ENCODE peak calls at places on chromosomes 1 and 21, in five cellular contexts. U is GM12892, J is stomach, F is vagina, T is upper lobe of left lung. I is an unnamed sample.

GRCh38 chr1:21099034-21099868 is 77.4 kb downstream of the EIF4G3 start:
- DNase-seq in T (no peak), U (no peak), F (no peak), J (no peak), I (no peak)

GRCh38 chr1:224781800-224782199 is 147.7 kb upstream of the DNAH14 start:
- DNase-seq in T (no peak), J (no peak), F (no peak), U (no peak), I (no peak)

GRCh38 chr21:30044447-30045064 is 104.8 kb upstream of the GRIK1 start:
- DNase-seq in F (no peak), J (no peak), U (no peak), T (no peak), I (no peak)

GRCh38 chr1:233500111-233500510 is 113.8 kb upstream of the KCNK1 start:
- DNase-seq in F (no peak), T (no peak), J (no peak), U (no peak), I (no peak)

GRCh38 chr1:191306916-191307315 is 829.3 kb upstream of the BRINP3 start:
- DNase-seq in U (no peak), T (peak), J (no peak), F (no peak), I (no peak)

GRCh38 chr1:229784834-229785233 is 158.8 kb downstream of the URB2 start:
- DNase-seq in J (no peak), T (no peak), F (no peak), U (no peak), I (no peak)

GRCh38 chr1:158075078-158075477 is 81.6 kb downstream of the KIRREL1 start:
- DNase-seq in U (no peak), J (no peak), F (no peak), T (no peak), I (no peak)

GRCh38 chr1:32455958-32456357 is 8.9 kb upstream of the ZBTB8B start:
- DNase-seq in U (no peak), F (no peak), T (no peak), J (no peak), I (no peak)

GRCh38 chr1:8752411-8752810 is 65.0 kb downstream of the RERE start:
- DNase-seq in J (no peak), F (no peak), U (no peak), T (no peak), I (no peak)

DNA sequence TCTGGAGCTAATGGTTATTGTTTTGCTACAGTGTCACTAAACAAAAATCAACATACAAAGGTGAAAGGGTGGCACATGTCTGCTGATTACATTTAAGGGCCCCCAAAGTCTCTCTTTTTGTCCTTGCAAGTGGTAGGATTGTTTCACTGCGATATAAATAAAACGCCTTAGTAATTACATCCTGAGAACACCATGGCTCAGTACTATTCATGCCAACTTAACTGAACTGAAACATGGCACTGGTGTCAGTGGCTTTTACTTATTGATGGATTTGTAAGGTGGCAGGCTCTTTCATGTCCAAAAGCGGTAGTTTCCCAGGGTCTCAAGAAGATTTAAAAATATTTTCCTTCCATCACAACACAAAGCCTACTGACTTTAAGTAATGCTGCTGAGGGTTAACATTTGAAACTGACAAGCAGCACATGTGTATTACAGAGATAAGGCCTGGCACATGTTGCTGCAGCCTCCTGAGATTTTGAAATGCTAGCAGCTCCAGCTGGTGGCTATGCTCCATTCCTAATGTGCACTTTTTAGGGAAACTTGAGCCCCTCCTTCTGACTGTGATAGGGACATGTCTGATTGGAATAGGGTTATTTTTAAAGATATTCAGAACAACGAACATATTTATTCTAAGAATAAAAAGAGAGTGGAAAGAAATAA is 86.8 kb downstream of the ATP1B1 start:
- DNase-seq in F (no peak), T (no peak), U (no peak), J (peak), I (no peak)
- TF ChIP-seq POLR2AphosphoS5 in F (no peak), T (no peak), U (no peak), J (no peak), I (no peak)

GRCh38 chr1:181493885-181494284 is 10.6 kb downstream of the CACNA1E start:
- DNase-seq in F (no peak), T (no peak), U (no peak), J (no peak), I (no peak)
- TF ChIP-seq POLR2A in F (no peak), T (no peak), U (no peak), J (no peak), I (no peak)

DNA sequence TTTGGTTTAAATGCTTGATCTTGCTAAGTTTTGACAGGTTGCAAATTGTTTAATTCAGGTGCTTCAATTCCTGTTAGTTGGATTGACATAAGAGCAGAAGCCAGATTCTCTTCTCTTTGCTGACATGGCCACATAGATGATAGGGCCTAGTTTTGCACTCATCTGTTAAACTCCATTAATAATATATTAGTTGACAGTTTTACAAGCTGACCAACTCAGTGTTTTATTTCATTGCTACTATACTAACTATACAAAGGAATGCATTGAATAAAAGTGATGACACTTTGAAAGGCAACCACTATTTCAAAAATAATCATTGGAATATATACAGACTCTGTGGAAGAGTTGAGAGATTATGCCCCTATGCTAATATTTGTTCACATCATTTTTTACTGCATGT is 255.6 kb upstream of the DPYD start:
- DNase-seq in T (no peak), U (no peak), F (no peak), J (no peak), I (no peak)
- TF ChIP-seq POLR2AphosphoS5 in T (no peak), U (no peak), F (no peak), J (no peak), I (no peak)

GRCh38 chr1:88272216-88272615 is 411.9 kb upstream of the PKN2 start:
- DNase-seq in J (no peak), T (no peak), F (no peak), U (no peak), I (no peak)
- TF ChIP-seq POLR2A in J (no peak), T (no peak), F (no peak), U (no peak), I (no peak)

DNA sequence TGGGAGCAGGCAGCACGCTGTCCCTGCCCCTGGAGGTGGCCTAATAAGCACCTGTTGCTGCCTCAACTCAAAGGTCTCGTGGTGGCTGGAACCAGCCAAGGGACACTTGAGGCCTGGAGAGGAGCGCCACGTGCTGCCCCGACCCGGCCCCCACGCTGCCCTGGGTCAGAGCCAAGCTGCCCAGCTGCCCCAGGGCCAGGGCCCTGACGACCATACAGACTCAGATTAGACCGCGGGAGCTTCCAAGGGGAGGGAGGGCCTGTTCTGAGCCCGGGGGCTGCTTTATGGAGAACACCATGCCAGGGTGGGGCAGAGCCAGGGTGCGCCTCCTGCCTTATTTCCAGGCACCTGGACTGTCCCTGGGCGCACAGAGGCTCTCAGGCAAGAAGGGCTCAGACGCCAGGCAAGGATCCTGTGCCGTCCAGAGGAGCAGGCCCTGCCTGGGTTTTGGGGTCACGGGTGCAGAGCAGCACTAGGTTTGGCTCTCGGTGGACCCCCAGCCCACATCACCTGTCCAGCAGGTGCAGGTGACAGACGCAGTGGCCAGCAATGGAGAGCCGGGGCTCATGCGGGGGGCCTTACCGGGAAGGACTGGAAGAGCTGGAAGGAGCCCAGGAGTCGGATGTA is 18.6 kb downstream of the KRTAP10-1 start:
- DNase-seq in F (no peak), U (no peak), T (no peak), J (no peak), I (no peak)
- TF ChIP-seq POLR2AphosphoS5 in F (no peak), U (no peak), T (no peak), J (no peak), I (no peak)

GRCh38 chr1:9890224-9890731 is 19.8 kb downstream of the CTNNBIP1 start:
- DNase-seq in J (peak), T (no peak), U (no peak), F (no peak), I (no peak)

GRCh38 chr1:9889411-9889810 is 20.7 kb downstream of the CTNNBIP1 start:
- DNase-seq in U (no peak), J (no peak), T (no peak), F (no peak), I (no peak)

GRCh38 chr1:9894115-9894514 is 16.0 kb downstream of the CTNNBIP1 start:
- DNase-seq in T (no peak), F (no peak), J (no peak), U (no peak), I (no peak)

GRCh38 chr1:9891207-9891606 is 18.9 kb downstream of the CTNNBIP1 start:
- DNase-seq in U (no peak), T (no peak), J (no peak), F (no peak), I (no peak)

GRCh38 chr1:9892563-9893528 is 17.2 kb downstream of the CTNNBIP1 start:
- DNase-seq in J (peak), T (no peak), U (no peak), F (peak), I (no peak)
- TF ChIP-seq POLR2A in J (no peak), T (no peak), U (no peak), F (no peak), I (no peak)